ENCODE peak calls at places on chromosomes 13 and 19, in ten cellular contexts. R, P, V, U, X, Y, B, F, J and W are unnamed samples. For H3K4me1, the result is how much of the 10 kb centered on the place peaks cover.

GRCh38 chr13:107976628-107977027 is 238.7 kb downstream of the LIG4 start:
- DNase-seq in P (no peak), J (no peak), Y (no peak), X (no peak), F (no peak), U (no peak), R (no peak), V (no peak), B (no peak), W (no peak)

GRCh38 chr19:10641248-10641647 is 12.9 kb upstream of the ILF3 start:
- DNase-seq in J (no peak), X (no peak), U (no peak), B (no peak), Y (no peak), F (no peak), P (no peak), R (no peak), V (no peak), W (no peak)

GRCh38 chr19:812049-812816 is 9.5 kb downstream of the PLPPR3 start:
- DNase-seq in U (no peak), B (no peak), Y (no peak), R (no peak), J (no peak), P (no peak), X (no peak), V (no peak), F (no peak), W (no peak)

GRCh38 chr19:37905936-37906867 is at the start of gene WDR87:
- DNase-seq in P (peak), Y (peak), V (no peak), J (no peak), F (peak), U (no peak), X (peak), B (no peak), R (no peak), W (peak)

GRCh38 chr19:53424968-53425597 is 6.7 kb upstream of the ZNF761 start:
- DNase-seq in P (peak), X (peak), Y (peak), U (peak), J (peak), R (peak), B (peak), F (peak), V (peak), W (peak)

GRCh38 chr19:39971380-39971841 is 446 bp downstream of the PSMC4 start:
- DNase-seq in V (no peak), J (peak), Y (peak), X (no peak), B (peak), F (no peak), R (no peak), U (no peak), P (no peak), W (no peak)

GRCh38 chr13:96817336-96817941 is 176.8 kb downstream of the OXGR1 start:
- DNase-seq in X (no peak), J (no peak), Y (peak), V (peak), R (no peak), F (no peak), P (no peak), B (no peak), U (peak), W (peak)

GRCh38 chr13:31172535-31172934 is 10.8 kb upstream of the HSPH1 start:
- DNase-seq in U (no peak), R (no peak), Y (peak), X (no peak), V (no peak), B (no peak), P (no peak), J (no peak), F (no peak), W (no peak)

GRCh38 chr13:52862358-52863206 is 14.1 kb upstream of the PCDH8 start:
- DNase-seq in Y (peak), X (no peak), R (no peak), B (no peak), V (peak), U (no peak), J (no peak), P (peak), F (no peak), W (peak)

GRCh38 chr19:13117772-13118423 is at the start of gene NACC1:
- DNase-seq in J (peak), P (peak), Y (peak), F (peak), U (peak), B (peak), X (peak), V (peak), R (peak), W (peak)

GRCh38 chr13:76879211-76879875 is 6.9 kb downstream of the KCTD12 start:
- DNase-seq in R (peak), Y (no peak), V (no peak), F (no peak), U (peak), X (peak), P (peak), B (peak), J (peak), W (no peak)

GRCh38 chr19:900302-901111 is 7.2 kb downstream of the RNU6-9 start:
- DNase-seq in R (no peak), V (no peak), P (no peak), Y (peak), J (no peak), B (no peak), U (no peak), F (no peak), X (no peak), W (peak)

GRCh38 chr13:75685239-75685697 is 49.1 kb downstream of the LMO7 start:
- DNase-seq in R (no peak), F (no peak), U (no peak), Y (peak), J (no peak), X (no peak), V (no peak), B (no peak), P (no peak), W (no peak)

GRCh38 chr19:35613574-35613973 is 1.0 kb downstream of the HAUS5 start:
- DNase-seq in Y (no peak), B (no peak), F (no peak), P (no peak), R (no peak), J (no peak), X (no peak), U (no peak), V (no peak), W (no peak)

GRCh38 chr19:9565900-9566705 is 18.2 kb downstream of the ZNF121 start:
- DNase-seq in Y (peak), J (no peak), U (no peak), X (no peak), R (no peak), P (no peak), B (no peak), F (no peak), V (no peak), W (no peak)

GRCh38 chr19:31838163-31838798 is 489.0 kb upstream of the TSHZ3 start:
- DNase-seq in V (no peak), P (no peak), J (no peak), Y (no peak), B (no peak), F (no peak), U (no peak), X (no peak), R (no peak), W (no peak)

GRCh38 chr19:54190942-54191670 is at the start of gene TSEN34:
- DNase-seq in R (peak), V (peak), J (peak), P (peak), B (peak), Y (peak), X (peak), F (no peak), U (peak), W (no peak)

DNA sequence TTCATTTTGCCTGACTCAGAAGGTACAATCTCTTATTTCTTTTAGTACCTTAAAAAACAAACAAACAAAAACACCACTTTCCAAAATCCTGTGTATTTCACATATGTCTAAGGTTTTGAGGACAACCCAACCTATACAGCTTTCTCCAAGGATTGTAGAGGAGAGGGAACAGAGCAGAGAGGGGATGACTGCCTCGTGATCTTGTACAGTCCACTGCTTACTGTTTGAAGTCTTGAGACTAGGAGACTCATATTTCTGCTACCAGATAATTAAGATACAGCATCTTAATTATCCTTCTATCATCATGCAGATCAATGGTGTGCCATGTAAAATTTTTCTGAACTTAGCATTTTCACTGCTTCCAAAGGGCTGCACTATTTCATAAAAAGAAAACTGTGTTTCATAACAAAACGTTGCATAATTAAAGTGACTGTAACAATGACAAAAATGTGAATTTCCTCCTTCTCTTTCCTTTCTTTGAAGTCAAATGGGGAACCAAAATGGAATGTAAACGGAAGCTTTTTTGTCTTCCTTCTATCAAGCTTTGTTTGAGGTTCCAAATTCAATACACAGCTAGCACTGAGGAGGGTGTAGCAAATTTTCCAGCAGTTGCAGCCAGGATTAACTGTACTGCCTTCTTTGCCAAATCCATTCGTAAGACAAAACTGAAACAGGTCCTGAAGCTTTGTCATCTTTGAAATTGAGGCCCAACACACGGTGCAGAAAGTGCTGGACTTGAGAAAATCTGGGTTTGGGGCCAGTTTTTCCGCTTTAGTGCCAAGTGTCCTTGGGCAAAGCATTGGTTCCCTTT is 34.8 kb upstream of the RCBTB2 start:
- DNase-seq in F (no peak), R (peak), U (no peak), Y (no peak), V (no peak), B (no peak), X (no peak), P (no peak), J (no peak), W (no peak)
- H3K4me1 ChIP-seq in F (under half), R (under half), U (under half), Y (under half), V (under half), B (under half), X (under half), P (under half), J (half or more), W (under half)

GRCh38 chr19:51873097-51873496 is 14.7 kb downstream of the ZNF577 start:
- DNase-seq in B (no peak), X (no peak), V (no peak), J (no peak), U (no peak), R (no peak), Y (peak), P (no peak), F (no peak), W (no peak)
- H3K4me3 ChIP-seq in B (no peak), X (no peak), V (no peak), J (no peak), U (no peak), R (no peak), Y (peak), P (no peak), F (no peak), W (no peak)

DNA sequence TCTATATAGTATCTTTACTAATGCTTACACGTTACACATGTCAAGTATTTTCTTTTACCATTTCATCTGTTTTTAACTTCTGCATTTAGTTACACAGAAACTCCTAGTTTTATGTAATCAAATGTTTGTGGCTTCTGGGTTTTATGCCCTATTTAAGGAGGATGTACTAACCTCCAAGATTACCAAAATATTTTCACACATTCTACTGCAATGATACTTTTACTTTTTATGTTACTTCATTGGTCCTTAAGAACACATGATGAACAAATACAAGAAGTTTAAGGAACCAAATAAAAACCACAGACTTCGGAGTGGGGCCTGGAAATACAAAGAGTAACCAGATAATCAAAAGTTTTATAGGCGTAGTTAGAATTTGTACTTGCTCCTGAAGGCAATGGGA is 37.2 kb downstream of the ZC3H13 start:
- DNase-seq in J (no peak), U (no peak), R (no peak), P (no peak), F (no peak), V (no peak), B (no peak), X (no peak), Y (no peak), W (no peak)
- H3K4me1 ChIP-seq in J (under half), U (under half), R (under half), P (under half), F (under half), V (under half), B (under half), X (under half), Y (under half), W (under half)

DNA sequence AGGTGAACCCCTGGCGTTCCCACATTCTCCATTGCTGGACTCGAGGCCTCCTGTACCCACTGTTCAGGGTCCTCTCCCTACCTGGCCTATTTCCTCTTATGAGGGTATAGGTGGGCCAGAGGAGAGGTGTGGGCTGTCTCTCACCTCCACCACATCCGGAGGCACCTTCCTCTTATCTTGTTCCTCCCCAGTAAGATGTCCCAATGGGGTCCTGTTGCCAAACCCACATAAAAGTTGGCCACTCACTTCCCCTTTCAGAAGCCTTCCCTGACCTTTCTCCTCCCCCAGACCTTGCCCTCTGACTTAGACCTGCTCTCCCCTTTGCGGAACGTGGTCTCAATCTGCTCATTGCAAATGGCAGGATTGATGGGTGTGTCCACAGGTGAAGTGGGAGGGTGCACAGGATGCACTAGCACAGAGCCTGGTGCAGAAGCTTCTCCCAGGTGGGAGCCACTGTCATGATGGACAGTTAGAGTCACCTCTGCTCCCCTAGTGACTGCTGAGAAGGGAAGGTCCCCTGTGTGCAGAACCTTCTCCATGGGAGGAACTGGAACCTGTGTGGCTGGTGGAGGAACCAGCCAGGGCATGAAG is 1.3 kb downstream of the CYP4F3 start:
- DNase-seq in F (no peak), X (no peak), J (no peak), R (no peak), V (no peak), Y (no peak), P (no peak), U (no peak), B (no peak), W (peak)
- H3K4me3 ChIP-seq in F (no peak), X (no peak), J (no peak), R (no peak), V (no peak), Y (no peak), P (no peak), U (no peak), B (no peak), W (peak)

GRCh38 chr19:16581971-16582343 is 9.7 kb upstream of the SLC35E1 start:
- DNase-seq in F (no peak), R (peak), J (no peak), Y (no peak), U (no peak), P (no peak), B (no peak), V (no peak), X (no peak), W (no peak)

GRCh38 chr19:16584825-16585801 is 12.9 kb upstream of the SLC35E1 start:
- DNase-seq in R (no peak), Y (no peak), U (no peak), J (no peak), X (no peak), F (no peak), P (no peak), B (no peak), V (no peak), W (no peak)

GRCh38 chr19:16581145-16581970 is 9.1 kb upstream of the SLC35E1 start:
- DNase-seq in Y (no peak), V (no peak), X (no peak), F (no peak), P (peak), B (no peak), R (peak), U (no peak), J (peak), W (no peak)

GRCh38 chr19:16585808-16586476 is 13.7 kb upstream of the SLC35E1 start:
- DNase-seq in V (no peak), R (no peak), X (no peak), U (no peak), F (no peak), B (no peak), Y (no peak), P (no peak), J (no peak), W (no peak)

DNA sequence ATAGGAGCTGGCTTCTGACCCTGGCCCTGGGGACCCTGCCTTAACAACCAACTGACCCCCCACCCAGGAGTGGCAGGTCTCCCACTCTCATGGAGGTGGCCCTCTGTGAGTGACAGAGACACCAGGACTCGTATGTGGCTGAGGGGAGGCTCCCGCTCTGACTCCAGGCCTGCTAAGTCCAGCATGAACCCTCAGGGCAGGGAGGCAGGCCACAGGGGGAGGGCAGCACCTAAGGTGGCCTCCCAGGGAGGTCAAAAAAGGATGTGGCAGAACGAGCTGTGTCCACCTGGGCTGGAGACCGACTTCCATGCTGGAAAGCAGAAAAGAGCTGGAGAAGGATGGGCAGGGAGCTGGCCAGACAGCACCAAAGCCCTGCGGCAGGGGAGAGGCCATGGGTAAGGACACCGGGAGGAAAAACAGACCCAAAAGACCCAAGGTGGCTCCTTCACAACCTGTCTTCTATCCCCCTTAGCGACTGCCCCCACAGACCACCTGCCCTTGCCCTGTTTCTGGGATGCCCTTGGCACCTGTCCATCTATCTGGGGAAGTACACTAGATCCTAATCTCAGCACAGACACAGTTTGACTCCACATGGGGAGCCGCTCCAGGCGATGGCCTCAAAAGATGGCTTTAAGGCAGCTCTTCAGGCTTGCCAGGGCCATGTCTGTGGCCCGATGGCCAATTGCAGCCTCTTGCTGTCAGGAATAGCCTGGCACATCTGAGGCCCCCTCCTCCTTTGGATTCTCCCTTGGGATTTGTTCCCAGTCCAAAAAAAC is 10.5 kb upstream of the SLC35E1 start:
- DNase-seq in B (no peak), U (no peak), R (peak), V (no peak), F (no peak), X (no peak), Y (no peak), J (no peak), P (no peak), W (no peak)
- H3K4me1 ChIP-seq in B (under half), U (half or more), R (under half), V (under half), F (under half), X (under half), Y (under half), J (half or more), P (half or more), W (under half)

GRCh38 chr13:50484472-50485113 is 358.9 kb downstream of the DLEU7 start:
- DNase-seq in F (no peak), P (no peak), J (no peak), R (no peak), U (no peak), B (no peak), Y (no peak), X (no peak), V (no peak), W (no peak)
- H3K4me3 ChIP-seq in F (no peak), P (no peak), J (no peak), R (no peak), U (no peak), B (no peak), Y (no peak), X (no peak), V (no peak), W (no peak)

DNA sequence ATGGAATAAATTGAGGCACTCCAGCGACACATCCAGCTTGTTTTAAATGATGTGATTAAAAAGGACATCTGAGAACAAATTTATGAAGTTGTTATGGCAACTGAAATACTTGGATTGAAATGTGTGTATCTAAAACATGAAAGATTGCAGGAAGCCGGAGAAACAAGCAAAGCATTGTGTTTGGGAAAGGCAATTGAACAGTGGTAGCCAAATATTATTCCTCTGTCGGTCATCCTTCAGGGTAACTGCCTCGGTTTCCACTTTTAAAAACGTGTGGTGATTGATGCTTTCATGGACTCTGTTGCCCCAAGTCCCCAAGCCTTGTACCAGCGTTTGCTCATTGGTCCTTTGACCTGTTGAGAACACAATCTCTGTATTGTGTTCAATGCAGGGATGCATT is 158.8 kb downstream of the TM9SF2 start:
- DNase-seq in B (no peak), X (no peak), J (no peak), Y (no peak), F (no peak), P (no peak), U (no peak), V (no peak), R (no peak), W (no peak)
- H3K4me1 ChIP-seq in B (under half), X (under half), J (under half), Y (under half), F (under half), P (under half), U (under half), V (under half), R (under half), W (under half)

GRCh38 chr13:33321686-33322473 is 36.3 kb upstream of the STARD13 start:
- DNase-seq in F (no peak), R (no peak), V (no peak), Y (no peak), B (no peak), U (no peak), X (no peak), J (no peak), P (no peak), W (no peak)
- H3K4me3 ChIP-seq in F (no peak), R (no peak), V (no peak), Y (no peak), B (peak), U (no peak), X (peak), J (peak), P (no peak), W (no peak)